ENCODE peak calls at places on chromosomes 3 and 15, in six cellular contexts. X is H1, V is HepG2, O is GM12878, S is A549, E is endothelial cell of umbilical vein. Q is an unnamed sample.

GRCh38 chr15:33104276-33104675 is 90.2 kb downstream of the FMN1 start:
- DNase-seq in S (no peak), X (no peak), E (peak; percentile 72), V (no peak), O (no peak), Q (peak; percentile 21)

GRCh38 chr3:41026394-41027177 is 172.7 kb upstream of the CTNNB1 start:
- DNase-seq in O (no peak), X (no peak), V (peak; percentile 35), E (peak; percentile 63), S (peak; percentile 11), Q (peak; percentile 7)

GRCh38 chr3:80663426-80663825 is 895.6 kb upstream of the ROBO1 start:
- DNase-seq in X (no peak), S (no peak), E (no peak), O (no peak), V (no peak), Q (no peak)

GRCh38 chr3:143822374-143822773 is 25.9 kb downstream of the SLC9A9 start:
- DNase-seq in V (no peak), S (no peak), X (no peak), E (no peak), O (no peak), Q (no peak)

GRCh38 chr3:195458188-195458800 is 15.5 kb upstream of the ACAP2 start:
- DNase-seq in X (no peak), E (peak; percentile 32), V (no peak), O (no peak), S (no peak), Q (peak; percentile 42)

GRCh38 chr3:115165701-115166100 is 18.6 kb upstream of the ZBTB20 start:
- DNase-seq in O (no peak), S (no peak), X (no peak), V (no peak), E (no peak), Q (no peak)

GRCh38 chr3:71153753-71154152 is 429.8 kb downstream of the FOXP1 start:
- DNase-seq in O (no peak), V (peak; percentile 66), X (no peak), E (no peak), S (no peak), Q (no peak)

GRCh38 chr15:34621675-34622074 is 38.2 kb upstream of the GOLGA8B start:
- DNase-seq in S (peak; percentile 7), E (peak; percentile 69), O (no peak), X (no peak), V (peak; percentile 3), Q (no peak)

GRCh38 chr3:76715426-76715825 is 324.5 kb upstream of the ROBO2 start:
- DNase-seq in S (no peak), E (no peak), O (no peak), X (no peak), V (no peak), Q (no peak)

GRCh38 chr3:56724580-56725142 is 41.6 kb upstream of the TASOR start:
- DNase-seq in V (no peak), E (no peak), O (no peak), S (no peak), X (no peak), Q (no peak)

GRCh38 chr3:134312873-134313838 is 61.1 kb downstream of the AMOTL2 start:
- DNase-seq in X (peak; percentile 88), E (peak; percentile 71), O (no peak), S (no peak), V (peak; percentile 62), Q (no peak)

GRCh38 chr15:70054366-70054765 is 43.4 kb downstream of the TLE3 start:
- DNase-seq in V (no peak), E (no peak), S (no peak), O (no peak), X (no peak), Q (no peak)

GRCh38 chr3:8490079-8490552 is 11.5 kb upstream of the LMCD1 start:
- DNase-seq in X (no peak), O (no peak), E (no peak), V (peak; percentile 66), S (peak; percentile 38), Q (no peak)

GRCh38 chr3:112302061-112302830 is 8.2 kb upstream of the SLC9C1 start:
- DNase-seq in X (peak; percentile 67), E (no peak), O (no peak), S (no peak), V (no peak), Q (no peak)

GRCh38 chr3:138078096-138078495 is 37.3 kb downstream of the DZIP1L start:
- DNase-seq in X (no peak), V (no peak), E (no peak), O (no peak), S (no peak), Q (no peak)

GRCh38 chr15:80674245-80674614 is 20.9 kb upstream of the ABHD17C start:
- DNase-seq in E (no peak), X (no peak), O (peak; percentile 55), S (no peak), V (no peak), Q (no peak)

GRCh38 chr3:99686955-99687612 is 48.7 kb downstream of the COL8A1 start:
- DNase-seq in X (peak; percentile 84), O (no peak), S (peak; percentile 20), E (peak; percentile 71), V (peak; percentile 23), Q (peak; percentile 48)

GRCh38 chr3:15572138-15572537 is 29.2 kb downstream of the HACL1 start:
- DNase-seq in O (no peak), V (no peak), S (no peak), X (no peak), E (no peak), Q (no peak)

GRCh38 chr15:40096094-40096876 is 12.4 kb downstream of the BMF start:
- DNase-seq in E (no peak), O (peak; percentile 68), V (no peak), S (no peak), X (no peak), Q (no peak)

GRCh38 chr3:17407576-17407975 is 334.9 kb downstream of the TBC1D5 start:
- DNase-seq in O (no peak), V (no peak), E (no peak), X (no peak), S (no peak), Q (no peak)

GRCh38 chr15:71768184-71768583 is 42.2 kb upstream of the NR2E3 start:
- DNase-seq in O (no peak), E (no peak), V (no peak), S (no peak), X (no peak), Q (no peak)

GRCh38 chr3:132787616-132788015 is 65.4 kb upstream of the NPHP3 start:
- DNase-seq in X (no peak), O (no peak), V (no peak), E (peak; percentile 4), S (no peak), Q (no peak)

GRCh38 chr3:77726509-77726908 is 686.6 kb downstream of the ROBO2 start:
- DNase-seq in S (no peak), E (no peak), O (no peak), V (no peak), X (no peak), Q (no peak)

GRCh38 chr3:105834768-105835167 is 34.0 kb downstream of the CBLB start:
- DNase-seq in X (no peak), E (no peak), V (no peak), O (no peak), S (no peak), Q (no peak)

GRCh38 chr3:105835606-105836005 is 33.2 kb downstream of the CBLB start:
- DNase-seq in E (no peak), V (no peak), O (no peak), S (no peak), X (no peak), Q (no peak)

GRCh38 chr3:105837947-105838346 is 30.9 kb downstream of the CBLB start:
- DNase-seq in E (no peak), O (no peak), S (no peak), V (no peak), X (no peak), Q (no peak)

GRCh38 chr3:105837143-105837740 is 31.6 kb downstream of the CBLB start:
- DNase-seq in S (no peak), O (peak; percentile 97), E (no peak), X (no peak), V (no peak), Q (no peak)

GRCh38 chr3:105836533-105836932 is 32.3 kb downstream of the CBLB start:
- DNase-seq in V (peak; percentile 20), O (peak; percentile 68), E (no peak), X (no peak), S (no peak), Q (no peak)
- TF ChIP-seq MAX in V (no peak), O (peak; percentile 34), E (no peak), X (no peak), S (no peak), Q (no peak)

GRCh38 chr3:64490180-64490579 is 197.6 kb downstream of the ADAMTS9 start:
- DNase-seq in S (no peak), X (no peak), E (no peak), O (no peak), V (no peak), Q (no peak)
- TF ChIP-seq POLR2A in S (no peak), X (no peak), E (no peak), O (no peak), V (no peak), Q (no peak)

GRCh38 chr15:53807500-53807899 is 48.0 kb upstream of the WDR72 start:
- DNase-seq in O (no peak), X (no peak), E (no peak), V (no peak), S (no peak), Q (no peak)

GRCh38 chr15:53808058-53808703 is 48.7 kb upstream of the WDR72 start:
- DNase-seq in V (peak; percentile 12), X (no peak), S (peak; percentile 3), E (peak; percentile 7), O (no peak), Q (no peak)

GRCh38 chr15:53811530-53811929 is 52.1 kb upstream of the WDR72 start:
- DNase-seq in E (no peak), X (no peak), O (no peak), V (peak; percentile 42), S (no peak), Q (peak; percentile 30)
- TF ChIP-seq MAX in E (no peak), X (no peak), O (no peak), V (no peak), S (no peak), Q (no peak)

GRCh38 chr3:64008952-64009351 is 14.3 kb downstream of the PSMD6 start:
- DNase-seq in X (no peak), E (peak; percentile 81), S (no peak), O (no peak), V (no peak), Q (no peak)

GRCh38 chr3:64008017-64008416 is 15.3 kb downstream of the PSMD6 start:
- DNase-seq in V (no peak), S (no peak), O (no peak), E (no peak), X (no peak), Q (no peak)

GRCh38 chr3:64010199-64010598 is 13.1 kb downstream of the PSMD6 start:
- DNase-seq in V (no peak), S (no peak), O (no peak), X (no peak), E (no peak), Q (no peak)

GRCh38 chr3:64009528-64009927 is 13.8 kb downstream of the PSMD6 start:
- DNase-seq in X (no peak), V (no peak), O (no peak), E (peak; percentile 9), S (no peak), Q (no peak)

DNA sequence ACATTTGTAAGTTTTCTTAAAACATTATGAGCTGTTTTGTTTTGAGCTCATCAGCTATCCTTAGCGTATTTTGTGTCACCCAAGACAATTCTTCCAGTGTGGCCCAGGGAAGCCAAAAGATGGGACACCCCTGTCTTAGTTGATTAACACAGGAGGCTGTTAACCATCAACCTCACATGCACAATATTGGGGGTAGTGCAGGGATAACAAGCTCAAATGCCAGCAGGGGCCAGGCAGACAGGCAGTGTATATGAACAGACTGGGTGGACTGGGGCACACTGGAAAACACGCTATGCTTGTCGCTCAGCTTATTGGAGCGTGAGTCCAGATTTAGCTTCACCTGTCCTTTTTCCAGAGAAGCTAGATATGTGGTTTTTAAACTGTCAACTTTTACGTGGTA is 14.8 kb downstream of the PSMD6 start:
- DNase-seq in E (no peak), S (no peak), V (no peak), X (no peak), O (no peak), Q (no peak)
- TF ChIP-seq POLR2A in E (no peak), S (no peak), V (no peak), X (no peak), O (peak; percentile 40), Q (no peak)